ENCODE peak calls at places on chromosomes 4 and X, in seven cellular contexts. I is fibroblast of the conjunctiva, H is NCI-H82, M is cardiac muscle cell, B is brain microvascular endothelial cell, J is GM13977, V is AG08395. A is an unnamed sample.

GRCh38 chrX:43961699-43962098 is 11.5 kb downstream of the NDP start:
- DNase-seq in H (peak), V (no peak), J (no peak), B (no peak), I (no peak), M (no peak), A (no peak)

GRCh38 chr4:144518181-144518895 is 127.6 kb upstream of the HHIP start:
- DNase-seq in J (no peak), M (peak), B (peak), I (no peak), H (peak), V (no peak), A (no peak)

GRCh38 chrX:65300104-65300809 is 234.3 kb downstream of the LAS1L start:
- DNase-seq in M (no peak), H (peak), J (no peak), I (no peak), V (no peak), B (no peak), A (no peak)

GRCh38 chr4:110087116-110087708 is 111.2 kb downstream of the ELOVL6 start:
- DNase-seq in B (peak), I (peak), H (no peak), J (no peak), M (peak), V (peak), A (peak)

GRCh38 chr4:4555916-4556315 is 14.1 kb upstream of the STX18 start:
- DNase-seq in I (no peak), J (no peak), H (no peak), M (peak), B (peak), V (peak), A (no peak)

GRCh38 chrX:68686684-68687045 is 39.2 kb downstream of the STARD8 start:
- DNase-seq in B (no peak), I (no peak), M (peak), J (peak), H (peak), V (no peak), A (no peak)

GRCh38 chr4:89303989-89304388 is 3.6 kb downstream of the GPRIN3 start:
- DNase-seq in J (no peak), B (no peak), I (no peak), V (no peak), H (peak), M (no peak), A (no peak)

GRCh38 chr4:168604496-168605373 is 107.9 kb downstream of the PALLD start:
- DNase-seq in H (no peak), V (peak), B (peak), M (peak), I (no peak), J (no peak), A (peak)

GRCh38 chrX:115894087-115894486 is 276.5 kb upstream of the AGTR2 start:
- DNase-seq in M (peak), B (peak), J (peak), I (peak), H (peak), V (peak), A (no peak)

GRCh38 chr4:111475001-111475400 is 670.3 kb upstream of the FAM241A start:
- DNase-seq in V (peak), H (peak), B (peak), M (peak), J (no peak), I (peak), A (no peak)

GRCh38 chrX:15204130-15204751 is 65.6 kb downstream of the ASB9 start:
- DNase-seq in B (no peak), J (peak), V (no peak), M (no peak), I (no peak), H (no peak), A (no peak)

GRCh38 chrX:69615779-69616519 is at the start of gene EDA:
- DNase-seq in M (peak), V (peak), J (peak), B (peak), H (peak), I (peak), A (peak)

GRCh38 chrX:40871385-40872082 is 136.2 kb upstream of the MED14 start:
- DNase-seq in M (peak), H (no peak), V (no peak), B (no peak), I (no peak), J (peak), A (no peak)

GRCh38 chrX:38009641-38010040 is 3.3 kb downstream of the SYTL5 start:
- DNase-seq in B (no peak), V (no peak), J (no peak), H (no peak), M (no peak), I (no peak), A (no peak)

GRCh38 chrX:100194073-100194775 is 215.8 kb downstream of the PCDH19 start:
- DNase-seq in J (no peak), B (no peak), V (no peak), I (no peak), M (no peak), H (no peak), A (no peak)

GRCh38 chr4:7124643-7125442 is 57.0 kb upstream of the GRPEL1 start:
- DNase-seq in I (peak), B (peak), V (peak), M (peak), H (no peak), J (no peak), A (peak)

GRCh38 chrX:38754102-38754790 is 47.0 kb upstream of the MID1IP1 start:
- DNase-seq in I (peak), H (peak), M (peak), B (peak), V (peak), J (peak), A (peak)

GRCh38 chr4:123365412-123365811 is 31.2 kb upstream of the SPRY1 start:
- DNase-seq in I (no peak), H (no peak), J (no peak), B (no peak), M (no peak), V (no peak), A (no peak)

GRCh38 chr4:183493246-183493645 is 11.6 kb upstream of the ING2 start:
- DNase-seq in I (no peak), B (no peak), J (no peak), V (no peak), H (no peak), M (no peak), A (peak)

GRCh38 chr4:119136541-119136940 is 909 bp downstream of the MYOZ2 start:
- DNase-seq in H (peak), M (peak), V (no peak), J (no peak), I (no peak), B (no peak), A (no peak)

GRCh38 chrX:35499071-35499862 is 298.9 kb upstream of the MAGEB16 start:
- DNase-seq in M (no peak), I (no peak), J (no peak), H (no peak), V (no peak), B (no peak), A (no peak)

GRCh38 chr4:2744576-2745270 is 11.4 kb downstream of the TNIP2 start:
- DNase-seq in B (no peak), J (no peak), V (no peak), I (no peak), M (no peak), H (no peak), A (no peak)

GRCh38 chr4:142824368-142824767 is 21.7 kb downstream of the INPP4B start:
- DNase-seq in H (no peak), V (peak), I (no peak), B (peak), J (no peak), M (peak), A (no peak)

GRCh38 chr4:79603681-79604080 is 195.7 kb upstream of the GK2 start:
- DNase-seq in I (no peak), B (no peak), J (no peak), H (no peak), M (no peak), V (no peak), A (no peak)

GRCh38 chr4:55604996-55605395 is 13.0 kb upstream of the PDCL2 start:
- DNase-seq in V (no peak), B (no peak), H (peak), I (no peak), M (no peak), J (no peak), A (no peak)

GRCh38 chrX:149161438-149162088 is 343.5 kb downstream of the IDS start:
- DNase-seq in I (no peak), V (no peak), B (no peak), H (peak), M (peak), J (no peak), A (no peak)

GRCh38 chr4:108443585-108443984 is 176.8 kb upstream of the RPL34 start:
- DNase-seq in I (no peak), M (no peak), H (no peak), V (no peak), B (no peak), J (no peak), A (no peak)

GRCh38 chr4:11691236-11691635 is 262.5 kb upstream of the HS3ST1 start:
- DNase-seq in I (no peak), B (no peak), M (no peak), J (no peak), V (no peak), H (no peak), A (no peak)

GRCh38 chr4:188941524-188942109 is 802.4 kb downstream of the TRIML1 start:
- DNase-seq in V (peak), J (no peak), B (peak), H (peak), M (peak), I (peak), A (peak)

GRCh38 chrX:12978205-12979010 is 3.5 kb downstream of the TMSB4X start:
- DNase-seq in V (no peak), B (peak), H (peak), M (peak), I (peak), J (peak), A (no peak)

GRCh38 chrX:134236690-134237362 is at the start of gene CCDC160:
- DNase-seq in J (peak), B (peak), I (peak), M (peak), H (peak), V (peak), A (peak)

GRCh38 chr4:23290656-23291055 is 597.9 kb downstream of the GBA3 start:
- DNase-seq in I (no peak), B (no peak), H (no peak), V (no peak), J (no peak), M (peak), A (no peak)

GRCh38 chr4:107519057-107519456 is 201.0 kb downstream of the PAPSS1 start:
- DNase-seq in V (peak), J (no peak), I (peak), M (peak), H (peak), B (peak), A (peak)

GRCh38 chr4:40923326-40924095 is 173.8 kb downstream of the NSUN7 start:
- DNase-seq in H (no peak), B (no peak), V (no peak), M (no peak), I (no peak), J (no peak), A (no peak)

GRCh38 chr4:3013839-3014350 is 50.5 kb downstream of the GRK4 start:
- DNase-seq in V (no peak), I (no peak), H (no peak), M (no peak), B (no peak), J (peak), A (no peak)

GRCh38 chr4:121070274-121070673 is 2.1 kb downstream of the NDNF start:
- DNase-seq in V (no peak), I (no peak), J (no peak), H (peak), M (no peak), B (no peak), A (no peak)

GRCh38 chrX:27680726-27681125 is 90.6 kb downstream of the DCAF8L2 start:
- DNase-seq in J (no peak), I (peak), M (peak), V (no peak), B (peak), H (no peak), A (no peak)